ENCODE peak calls at places on chromosomes 5 and 9, in four cellular contexts. V is OCI-LY7; Z is cardiac muscle cell; X is effector memory CD4-positive, alpha-beta T cell. M is an unnamed sample.

GRCh38 chr5:73300520-73301207 is 127.7 kb downstream of the TMEM174 start:
- DNase-seq in V (no peak), Z (no peak), X (no peak), M (no peak)

GRCh38 chr9:93963969-93964368 is 8.8 kb upstream of the BARX1 start:
- DNase-seq in V (no peak), Z (no peak), X (no peak), M (no peak)

GRCh38 chr9:71506821-71507220 is 261.5 kb downstream of the CEMIP2 start:
- DNase-seq in V (no peak), Z (no peak), X (no peak), M (no peak)

GRCh38 chr9:19720374-19720773 is 68.5 kb downstream of the SLC24A2 start:
- DNase-seq in V (no peak), Z (peak; percentile 88), X (no peak), M (no peak)

GRCh38 chr9:35736201-35736633 is 3.8 kb downstream of the CREB3 start:
- DNase-seq in V (peak; percentile 83), Z (peak; percentile 72), X (peak; percentile 22), M (peak; percentile 10)

GRCh38 chr9:79524266-79524665 is 47.5 kb upstream of the TLE4 start:
- DNase-seq in V (no peak), Z (no peak), X (no peak), M (no peak)

GRCh38 chr5:154756871-154757646 is 1.9 kb downstream of the LARP1 start:
- DNase-seq in V (peak; percentile 61), Z (peak; percentile 51), X (peak; percentile 23), M (no peak)

GRCh38 chr5:55711531-55712022 is 547 bp downstream of the SLC38A9 start:
- DNase-seq in V (no peak), Z (no peak), X (no peak), M (no peak)

GRCh38 chr5:95572016-95572415 is 17.1 kb downstream of the ARSK start:
- DNase-seq in V (no peak), Z (no peak), X (no peak), M (no peak)

GRCh38 chr9:136430591-136431234 is 8.9 kb downstream of the INPP5E start:
- DNase-seq in V (no peak), Z (no peak), X (no peak), M (no peak)

GRCh38 chr5:12805165-12805698 is 901.0 kb upstream of the CTNND2 start:
- DNase-seq in V (no peak), Z (no peak), X (no peak), M (no peak)

GRCh38 chr5:56060276-56061110 is 65.7 kb upstream of the IL6ST start:
- DNase-seq in V (no peak), Z (no peak), X (no peak), M (no peak)

GRCh38 chr9:109264865-109265532 is 55.9 kb downstream of the EPB41L4B start:
- DNase-seq in V (no peak), Z (no peak), X (no peak), M (no peak)

GRCh38 chr5:16929347-16929746 is 6.7 kb downstream of the MYO10 start:
- DNase-seq in V (no peak), Z (no peak), X (no peak), M (no peak)
- H3K27ac ChIP-seq in V (no peak overlapping the region), Z (no peak overlapping the region), X (no peak overlapping the region), M (no peak overlapping the region)

DNA sequence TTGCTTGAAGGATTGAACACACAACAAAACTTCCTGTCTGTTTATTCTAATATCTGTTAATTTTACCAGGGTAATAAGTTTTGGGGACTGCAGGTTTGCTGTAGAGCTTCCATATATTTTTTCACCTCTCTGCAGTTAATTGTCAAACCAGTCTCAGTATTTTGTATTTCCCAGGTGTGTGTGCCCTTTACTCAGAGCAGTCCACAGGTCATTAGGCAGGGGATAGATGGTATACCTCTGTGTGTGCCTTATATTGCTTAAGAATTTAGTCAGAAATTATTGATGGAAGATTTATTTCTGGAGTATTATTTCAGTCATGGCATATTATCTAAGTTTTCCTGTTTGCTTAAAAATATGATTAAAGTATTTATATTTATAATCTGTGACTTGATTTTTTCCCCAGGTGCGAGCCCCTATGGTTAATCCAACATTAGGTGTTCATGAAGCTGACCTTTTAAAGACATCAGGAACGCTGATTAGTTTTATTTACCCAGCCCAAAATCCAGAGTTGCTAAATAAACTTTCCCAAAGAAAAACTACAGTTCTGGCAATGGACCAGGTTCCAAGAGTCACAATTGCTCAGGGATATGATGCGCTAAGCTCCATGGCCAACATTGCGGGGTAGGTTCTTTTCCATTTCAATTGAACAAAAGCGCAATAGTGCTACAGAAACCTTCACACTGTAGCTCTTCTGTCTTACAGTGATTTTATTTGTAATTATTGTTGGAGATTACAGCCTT is 12.6 kb downstream of the NNT start:
- DNase-seq in V (no peak), Z (no peak), X (no peak), M (no peak)
- H3K27ac ChIP-seq in V (no peak overlapping the region), Z (peak overlapping the region; percentile 49), X (no peak overlapping the region), M (no peak overlapping the region)

DNA sequence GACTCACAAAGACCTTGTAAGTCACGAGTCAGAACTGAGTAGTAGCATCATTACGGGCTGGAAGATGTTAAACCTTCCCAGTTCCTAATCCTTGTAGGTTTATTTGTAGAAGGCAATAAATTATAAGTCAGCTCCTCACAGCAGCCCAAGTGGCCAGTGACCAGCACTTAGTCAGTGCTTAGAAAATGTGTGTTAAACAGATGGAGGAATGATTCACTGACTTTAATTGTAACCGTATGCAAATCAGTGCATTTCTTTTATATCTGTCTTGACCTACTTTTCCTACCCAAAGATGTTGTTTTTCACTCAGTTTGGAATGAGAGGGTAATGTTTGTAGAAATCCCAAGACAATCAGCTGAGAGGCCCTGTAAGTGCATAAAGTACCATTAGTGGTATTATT is 49.6 kb downstream of the MAP1B start:
- DNase-seq in V (no peak), Z (no peak), X (no peak), M (no peak)
- H3K27ac ChIP-seq in V (no peak overlapping the region), Z (no peak overlapping the region), X (no peak overlapping the region), M (peak overlapping the region; percentile 62)

GRCh38 chr5:149143470-149143869 is 2.2 kb downstream of the ABLIM3 start:
- DNase-seq in V (no peak), Z (no peak), X (no peak), M (no peak)

GRCh38 chr5:149141957-149142851 is 911 bp downstream of the ABLIM3 start:
- DNase-seq in V (no peak), Z (no peak), X (no peak), M (peak; percentile 44)

GRCh38 chr5:149145138-149145537 is 3.8 kb downstream of the ABLIM3 start:
- DNase-seq in V (no peak), Z (no peak), X (no peak), M (no peak)

GRCh38 chr5:149147673-149148072 is 6.4 kb downstream of the ABLIM3 start:
- DNase-seq in V (no peak), Z (no peak), X (no peak), M (no peak)

GRCh38 chr5:149144637-149145036 is 3.3 kb downstream of the ABLIM3 start:
- DNase-seq in V (no peak), Z (no peak), X (no peak), M (no peak)
- H3K27ac ChIP-seq in V (no peak overlapping the region), Z (no peak overlapping the region), X (no peak overlapping the region), M (no peak overlapping the region)

DNA sequence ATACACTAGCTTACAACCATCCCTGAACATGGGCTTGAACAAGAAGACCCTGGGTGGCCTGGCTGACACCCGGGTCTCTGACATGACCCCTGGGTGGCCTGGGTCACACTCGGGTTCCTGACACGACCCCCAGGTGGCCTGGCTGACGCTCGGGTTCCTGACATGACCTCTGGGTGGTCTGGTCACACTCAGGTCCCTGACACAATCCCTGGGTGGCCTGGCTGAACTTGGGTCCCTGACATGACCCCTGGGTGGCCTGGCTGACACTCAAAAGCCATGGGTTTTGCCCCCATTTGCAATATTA is 38.0 kb downstream of the PRRT1B start:
- DNase-seq in V (no peak), Z (no peak), X (no peak), M (no peak)
- H3K27ac ChIP-seq in V (no peak overlapping the region), Z (no peak overlapping the region), X (no peak overlapping the region), M (no peak overlapping the region)

GRCh38 chr9:128246471-128246870 is 29.3 kb downstream of the GOLGA2 start:
- DNase-seq in V (no peak), Z (no peak), X (no peak), M (no peak)

GRCh38 chr9:128247191-128247803 is 28.5 kb downstream of the GOLGA2 start:
- DNase-seq in V (no peak), Z (no peak), X (no peak), M (no peak)

GRCh38 chr9:128243486-128244415 is 32.1 kb downstream of the GOLGA2 start:
- DNase-seq in V (no peak), Z (no peak), X (no peak), M (no peak)

GRCh38 chr9:128244443-128245226 is 31.2 kb downstream of the GOLGA2 start:
- DNase-seq in V (peak; percentile 65), Z (peak; percentile 55), X (no peak), M (peak; percentile 8)

DNA sequence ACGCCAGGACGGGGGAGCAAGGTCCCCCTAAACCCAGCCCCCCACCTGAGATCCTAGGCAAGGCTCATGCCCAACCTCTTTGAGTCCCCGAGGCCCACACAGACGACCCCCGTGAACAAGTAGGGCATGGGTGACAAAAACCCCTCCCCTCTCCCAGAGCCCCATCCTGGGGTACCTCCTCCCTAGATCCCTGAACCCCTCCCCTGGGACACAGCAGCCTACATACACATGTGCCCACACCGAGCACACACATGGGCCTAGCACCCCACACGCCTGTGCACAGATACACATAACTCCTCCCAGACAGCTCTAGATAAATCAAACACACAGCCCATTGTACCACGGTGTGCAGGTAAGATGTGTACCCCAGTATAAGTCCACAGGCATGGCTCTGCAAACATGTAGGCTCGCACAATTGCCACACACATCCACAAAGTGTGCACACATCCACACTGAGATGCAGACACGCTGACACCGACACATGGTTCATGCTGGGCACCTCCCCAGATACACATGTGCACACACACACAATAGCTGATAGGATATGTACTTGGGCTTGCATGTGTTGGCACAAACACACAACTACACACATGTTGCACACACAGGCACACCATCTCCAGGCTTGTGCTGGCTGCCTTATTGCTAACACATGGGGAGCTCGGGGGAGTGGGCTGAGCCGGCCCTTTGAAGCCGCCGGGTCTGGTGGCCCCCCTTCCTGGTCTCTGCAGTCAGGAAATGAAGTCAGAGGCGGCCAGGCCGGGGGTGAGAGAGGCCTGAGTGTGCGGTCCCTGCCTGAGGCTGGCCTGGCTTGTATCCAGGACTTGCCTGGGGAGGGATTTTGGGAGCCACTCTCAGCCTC is 30.3 kb downstream of the GOLGA2 start:
- DNase-seq in V (no peak), Z (no peak), X (no peak), M (no peak)
- H3K27ac ChIP-seq in V (no peak overlapping the region), Z (no peak overlapping the region), X (no peak overlapping the region), M (no peak overlapping the region)

DNA sequence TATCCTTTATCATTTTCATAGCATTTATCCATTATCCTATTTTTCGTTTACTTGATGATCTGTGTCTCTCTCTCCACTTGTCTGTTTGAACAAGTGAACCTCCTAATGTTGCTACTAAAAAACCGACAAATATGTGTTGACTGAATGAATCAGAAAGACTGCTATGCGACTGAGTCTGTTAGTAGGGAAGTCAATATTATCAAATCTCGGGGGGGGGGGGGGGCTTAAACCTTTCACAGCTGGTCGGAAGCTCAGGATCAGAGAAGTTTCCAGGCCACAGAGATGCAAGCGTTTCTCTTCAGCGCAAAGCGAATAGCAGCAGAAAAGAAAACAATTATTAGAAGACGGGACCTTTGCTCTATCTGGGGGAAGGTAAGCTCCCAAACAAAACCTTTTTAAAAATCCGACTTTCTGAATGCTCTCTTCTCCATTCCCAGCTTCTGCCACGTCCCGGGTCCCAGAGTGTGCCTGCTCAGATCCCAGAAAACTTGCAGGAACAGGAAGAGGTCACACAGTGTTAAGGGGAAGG is 412 bp downstream of the RIOK2 start:
- DNase-seq in V (peak; percentile 25), Z (peak; percentile 28), X (no peak), M (no peak)
- H3K27ac ChIP-seq in V (peak overlapping the region; percentile 88), Z (peak overlapping the region; percentile 99), X (peak overlapping the region; percentile 91), M (peak overlapping the region; percentile 95)